ENCODE peak calls at places on chromosomes 7 and 10, in ten cellular contexts. S is left lung, Y is mucosa of descending colon, H is spleen, E is breast epithelium, W is mammary epithelial cell, K is left ventricle myocardium inferior, N is hepatocyte, L is right lobe of liver, V is GM12865. O is an unnamed sample.
A peak's percentile ranks its signal among the peaks of the same experiment; 100 is the strongest.

GRCh38 chr10:13448216-13448615 is 80.6 kb downstream of the BEND7 start:
- DNase-seq in W (peak; percentile 17), L (no peak), N (no peak), Y (no peak), V (no peak), E (no peak), S (no peak), K (no peak), H (no peak), O (no peak)

GRCh38 chr10:31142026-31142425 is 110.4 kb upstream of the ZNF438 start:
- DNase-seq in W (peak; percentile 76), V (no peak), H (no peak), Y (no peak), N (no peak), S (no peak), L (no peak), K (no peak), E (no peak), O (no peak)

GRCh38 chr10:61336831-61337230 is 116.3 kb downstream of the TMEM26 start:
- DNase-seq in V (no peak), Y (no peak), S (no peak), W (no peak), L (no peak), H (no peak), E (no peak), K (no peak), N (no peak), O (no peak)

GRCh38 chr7:80040752-80041151 is 93.9 kb upstream of the GNAI1 start:
- DNase-seq in E (no peak), H (no peak), Y (no peak), K (no peak), V (no peak), L (no peak), N (no peak), W (no peak), S (no peak), O (no peak)

GRCh38 chr7:127391591-127392181 is 822 bp downstream of the ZNF800 start:
- DNase-seq in S (peak; percentile 43), Y (peak; percentile 38), W (peak; percentile 46), H (peak; percentile 92), E (no peak), V (peak; percentile 73), K (no peak), L (peak; percentile 73), N (peak; percentile 64), O (peak; percentile 46)

GRCh38 chr7:28608766-28609165 is 196.4 kb downstream of the CREB5 start:
- DNase-seq in K (no peak), W (peak; percentile 25), E (no peak), N (no peak), V (no peak), Y (no peak), S (no peak), L (no peak), H (no peak), O (no peak)

GRCh38 chr10:60649485-60650271 is 128.6 kb upstream of the CDK1 start:
- DNase-seq in H (no peak), V (no peak), K (no peak), W (no peak), E (no peak), Y (peak; percentile 17), N (peak; percentile 26), L (no peak), S (no peak), O (no peak)

GRCh38 chr7:80018941-80019808 is 115.5 kb upstream of the GNAI1 start:
- DNase-seq in H (no peak), W (peak; percentile 13), Y (peak; percentile 22), N (peak; percentile 70), E (no peak), V (peak; percentile 56), L (no peak), S (peak; percentile 36), K (no peak), O (peak; percentile 62)

GRCh38 chr10:91843083-91843482 is 44.9 kb downstream of the TNKS2 start:
- DNase-seq in W (no peak), K (no peak), S (no peak), V (peak; percentile 1), N (no peak), Y (no peak), E (no peak), H (no peak), L (no peak), O (no peak)

GRCh38 chr7:100506356-100506930 is 22.7 kb downstream of the NYAP1 start:
- DNase-seq in K (no peak), W (no peak), Y (no peak), L (no peak), V (no peak), E (no peak), H (no peak), N (peak; percentile 18), S (no peak), O (no peak)

GRCh38 chr7:16114633-16115032 is 306.7 kb downstream of the CRPPA start:
- DNase-seq in E (no peak), W (peak; percentile 18), Y (no peak), N (no peak), H (no peak), S (no peak), K (no peak), L (no peak), V (no peak), O (no peak)

GRCh38 chr10:114374141-114374791 is 30.0 kb downstream of the AFAP1L2 start:
- DNase-seq in S (peak; percentile 61), W (no peak), E (no peak), V (no peak), Y (peak; percentile 60), K (peak; percentile 70), H (no peak), L (no peak), N (peak; percentile 46), O (no peak)

GRCh38 chr10:68784476-68784875 is 42.9 kb upstream of the STOX1 start:
- DNase-seq in K (no peak), Y (no peak), W (no peak), L (no peak), S (no peak), V (no peak), N (no peak), E (no peak), H (no peak), O (no peak)

GRCh38 chr10:5498791-5499492 is 428 bp downstream of the CALML5 start:
- DNase-seq in E (peak; percentile 49), V (no peak), L (no peak), Y (no peak), H (no peak), K (no peak), S (no peak), W (no peak), N (no peak), O (no peak)

DNA sequence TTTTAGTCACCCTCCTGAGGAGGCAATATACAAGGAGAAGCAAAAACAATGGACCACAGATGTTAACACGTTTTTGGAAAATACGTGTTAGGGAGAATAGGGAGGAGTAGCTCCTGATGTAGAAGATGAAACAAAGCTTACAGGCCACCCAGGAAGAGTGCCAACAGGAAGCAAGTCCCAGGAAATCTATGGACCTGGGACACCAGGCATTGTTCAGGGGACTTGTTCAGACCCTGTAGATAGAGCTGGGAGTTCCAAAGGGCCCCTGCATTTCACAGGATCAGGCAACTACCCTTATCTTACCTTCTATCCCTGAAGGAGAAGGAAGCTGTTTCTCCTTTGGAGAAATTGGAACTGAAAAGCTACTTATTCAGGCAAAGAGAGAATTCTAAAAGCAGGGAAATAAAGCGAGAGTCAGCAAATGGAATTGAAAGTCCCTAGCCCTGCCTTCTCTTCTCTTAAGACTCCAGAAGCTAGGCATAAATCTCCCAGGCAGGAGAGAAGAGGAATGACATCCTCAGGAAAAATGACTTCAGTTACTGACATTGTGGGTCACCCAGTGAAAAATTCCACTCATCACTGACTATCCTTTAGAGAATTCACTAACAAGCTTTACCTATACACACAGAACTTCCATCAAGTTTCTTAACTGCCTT is 77.7 kb upstream of the FAM3C start:
- DNase-seq in V (no peak), W (no peak), K (no peak), Y (peak; percentile 64), S (no peak), L (no peak), N (no peak), H (no peak), E (no peak), O (no peak)
- TF ChIP-seq CTCF in V (no peak), W (no peak), K (no peak), Y (no peak), S (no peak), L (no peak), N (no peak), H (no peak), E (no peak), O (no peak)

GRCh38 chr7:43479042-43479441 is 103.9 kb upstream of the STK17A start:
- DNase-seq in N (no peak), V (peak; percentile 25), E (no peak), S (no peak), Y (no peak), K (no peak), L (no peak), W (peak; percentile 28), H (no peak), O (no peak)
- TF ChIP-seq CTCF in N (no peak), V (no peak), E (no peak), S (no peak), Y (no peak), K (no peak), L (peak; percentile 14), W (no peak), H (no peak), O (no peak)

GRCh38 chr10:125033146-125033924 is 91.4 kb downstream of the ZRANB1 start:
- DNase-seq in N (no peak), S (no peak), E (no peak), K (no peak), H (no peak), W (no peak), Y (no peak), L (no peak), V (no peak), O (no peak)

GRCh38 chr10:125034671-125035070 is 92.7 kb downstream of the ZRANB1 start:
- DNase-seq in K (no peak), Y (no peak), W (no peak), E (no peak), L (no peak), H (no peak), V (no peak), S (no peak), N (no peak), O (no peak)

GRCh38 chr10:125037145-125037544 is 95.2 kb downstream of the ZRANB1 start:
- DNase-seq in E (no peak), K (no peak), Y (no peak), V (no peak), W (peak; percentile 86), N (peak; percentile 77), L (no peak), H (no peak), S (peak; percentile 65), O (no peak)

GRCh38 chr10:125035136-125035535 is 93.2 kb downstream of the ZRANB1 start:
- DNase-seq in H (no peak), V (no peak), N (no peak), K (no peak), S (no peak), L (no peak), Y (no peak), E (no peak), W (peak; percentile 83), O (no peak)

GRCh38 chr10:125035588-125036298 is 93.8 kb downstream of the ZRANB1 start:
- DNase-seq in S (no peak), W (no peak), K (no peak), H (no peak), N (no peak), E (no peak), V (no peak), L (no peak), Y (no peak), O (no peak)
- TF ChIP-seq CTCF in S (no peak), W (no peak), K (no peak), H (no peak), N (no peak), E (no peak), V (no peak), L (no peak), Y (no peak), O (no peak)

GRCh38 chr7:117312593-117312992 is 10.3 kb downstream of the WNT2 start:
- DNase-seq in N (no peak), V (no peak), Y (no peak), L (no peak), H (no peak), S (no peak), E (no peak), W (no peak), K (no peak), O (no peak)
- TF ChIP-seq CTCF in N (peak; percentile 40), V (no peak), Y (no peak), L (no peak), H (no peak), S (no peak), E (no peak), W (no peak), K (no peak), O (no peak)